ENCODE peak calls at places on chromosomes 5 and 9, in four cellular contexts. R, Q, N and S are unnamed samples.

GRCh38 chr5:102754499-102755424 is at the start of gene PAM:
- DNase-seq in R (peak; percentile 49), Q (peak; percentile 79), N (peak; percentile 79), S (peak; percentile 77)

GRCh38 chr9:136608331-136609159 is 54.2 kb upstream of the EGFL7 start:
- DNase-seq in R (no peak), Q (no peak), N (no peak), S (no peak)

GRCh38 chr5:94103507-94104245 is 362.3 kb upstream of the POU5F2 start:
- DNase-seq in R (no peak), Q (no peak), N (no peak), S (no peak)

GRCh38 chr5:137734962-137735530 is 843 bp downstream of the KLHL3 start:
- DNase-seq in R (no peak), Q (no peak), N (peak; percentile 29), S (no peak)

GRCh38 chr5:19261879-19262278 is 726.1 kb downstream of the CDH18 start:
- DNase-seq in R (no peak), Q (no peak), N (no peak), S (no peak)

GRCh38 chr9:127566351-127567001 is 45.6 kb upstream of the STXBP1 start:
- DNase-seq in R (no peak), Q (no peak), N (no peak), S (no peak)

GRCh38 chr5:76808142-76808691 is 10.6 kb upstream of the F2RL1 start:
- DNase-seq in R (no peak), Q (no peak), N (peak; percentile 84), S (no peak)

GRCh38 chr5:458547-459353 is 15.8 kb downstream of the EXOC3 start:
- DNase-seq in R (no peak), Q (peak; percentile 8), N (no peak), S (no peak)

GRCh38 chr5:14161825-14162556 is 18.8 kb downstream of the TRIO start:
- DNase-seq in R (no peak), Q (no peak), N (no peak), S (no peak)

GRCh38 chr9:104934686-104935413 is 6.9 kb upstream of the ABCA1 start:
- DNase-seq in R (no peak), Q (no peak), N (no peak), S (peak; percentile 35)

GRCh38 chr5:61850696-61851095 is 455.3 kb upstream of the KIF2A start:
- DNase-seq in R (no peak), Q (no peak), N (no peak), S (no peak)

GRCh38 chr5:31407921-31408714 is 123.8 kb downstream of the DROSHA start:
- DNase-seq in R (no peak), Q (peak; percentile 37), N (no peak), S (no peak)

GRCh38 chr5:154406826-154407225 is 39.0 kb upstream of the SAP30L start:
- DNase-seq in R (no peak), Q (no peak), N (no peak), S (no peak)

GRCh38 chr9:83920469-83920941 is 727 bp downstream of the KIF27 start:
- DNase-seq in R (no peak), Q (peak; percentile 63), N (no peak), S (no peak)

GRCh38 chr9:27022920-27023319 is 17.4 kb upstream of the LRRC19 start:
- DNase-seq in R (no peak), Q (no peak), N (no peak), S (no peak)

GRCh38 chr5:2488593-2488992 is 262.9 kb downstream of the IRX2 start:
- DNase-seq in R (no peak), Q (no peak), N (no peak), S (no peak)

GRCh38 chr5:42993516-42994284 is 46.4 kb downstream of the ANXA2R start:
- DNase-seq in R (peak; percentile 76), Q (peak; percentile 88), N (no peak), S (peak; percentile 90)

GRCh38 chr5:168218746-168219145 is 72.7 kb upstream of the WWC1 start:
- DNase-seq in R (no peak), Q (no peak), N (no peak), S (no peak)

GRCh38 chr5:124660229-124661093 is 86.0 kb downstream of the ZNF608 start:
- DNase-seq in R (peak; percentile 38), Q (no peak), N (no peak), S (no peak)

GRCh38 chr5:60685028-60685427 is 14.9 kb downstream of the DEPDC1B start:
- DNase-seq in R (no peak), Q (no peak), N (no peak), S (no peak)

GRCh38 chr5:134226441-134227192 is 744 bp upstream of the PPP2CA start:
- DNase-seq in R (peak; percentile 10), Q (peak; percentile 12), N (no peak), S (no peak)

GRCh38 chr5:147168578-147169327 is 66.1 kb upstream of the STK32A start:
- DNase-seq in R (no peak), Q (no peak), N (no peak), S (no peak)

DNA sequence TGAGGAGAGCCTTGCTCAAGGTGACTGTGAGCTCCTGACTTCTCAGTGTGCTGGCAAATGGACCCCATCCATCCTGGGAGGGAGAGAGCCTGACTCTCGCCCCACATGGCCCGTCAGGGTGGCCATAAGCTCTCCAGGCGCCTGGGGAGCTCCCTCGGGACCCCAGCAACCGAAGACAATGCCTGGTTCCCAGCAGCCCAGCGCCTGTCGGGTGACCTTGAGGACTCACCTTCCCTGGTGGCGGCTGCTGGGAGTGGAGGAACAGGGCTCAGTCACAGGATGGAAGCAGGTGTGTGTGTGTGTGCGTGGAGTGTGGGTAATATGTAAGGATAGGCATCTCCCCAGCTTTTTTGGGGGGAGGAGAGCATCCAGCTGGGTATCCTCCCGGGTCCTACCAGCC is 190.3 kb downstream of the MELK start:
- DNase-seq in R (no peak), Q (no peak), N (no peak), S (no peak)
- TF ChIP-seq MAX in R (no peak), Q (no peak), N (no peak), S (no peak)

GRCh38 chr9:130276121-130276520 is 10.6 kb downstream of the HMCN2 start:
- DNase-seq in R (no peak), Q (no peak), N (no peak), S (no peak)

GRCh38 chr9:130276955-130277354 is 11.4 kb downstream of the HMCN2 start:
- DNase-seq in R (no peak), Q (no peak), N (no peak), S (no peak)

GRCh38 chr9:130271473-130271872 is 5.9 kb downstream of the HMCN2 start:
- DNase-seq in R (no peak), Q (peak; percentile 58), N (no peak), S (no peak)

DNA sequence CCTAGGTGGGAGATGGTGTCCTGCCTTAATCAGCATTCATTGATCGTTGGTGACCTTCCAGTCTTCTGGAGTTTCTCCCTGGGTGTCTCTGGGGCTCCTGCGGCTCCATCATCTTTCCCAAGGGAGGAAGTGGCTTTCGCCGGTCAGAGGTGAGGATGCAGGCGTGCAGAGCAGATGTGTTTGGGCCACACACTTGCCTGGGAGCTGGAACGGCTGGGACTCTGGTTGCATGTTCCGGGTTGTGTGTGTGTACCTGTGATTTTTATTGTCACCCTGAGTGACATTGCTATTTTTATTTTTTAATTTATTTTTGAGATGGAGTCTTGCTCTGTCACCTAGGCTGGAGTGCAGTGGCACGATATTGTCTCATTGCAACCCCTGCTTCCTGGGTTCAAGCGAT is 9.6 kb downstream of the HMCN2 start:
- DNase-seq in R (no peak), Q (no peak), N (no peak), S (no peak)
- TF ChIP-seq MAX in R (no peak), Q (no peak), N (no peak), S (no peak)

GRCh38 chr9:133738039-133738805 is at the start of gene SARDH:
- DNase-seq in R (no peak), Q (peak; percentile 44), N (peak; percentile 84), S (peak; percentile 38)
- TF ChIP-seq MAX in R (no peak), Q (no peak), N (no peak), S (no peak)

DNA sequence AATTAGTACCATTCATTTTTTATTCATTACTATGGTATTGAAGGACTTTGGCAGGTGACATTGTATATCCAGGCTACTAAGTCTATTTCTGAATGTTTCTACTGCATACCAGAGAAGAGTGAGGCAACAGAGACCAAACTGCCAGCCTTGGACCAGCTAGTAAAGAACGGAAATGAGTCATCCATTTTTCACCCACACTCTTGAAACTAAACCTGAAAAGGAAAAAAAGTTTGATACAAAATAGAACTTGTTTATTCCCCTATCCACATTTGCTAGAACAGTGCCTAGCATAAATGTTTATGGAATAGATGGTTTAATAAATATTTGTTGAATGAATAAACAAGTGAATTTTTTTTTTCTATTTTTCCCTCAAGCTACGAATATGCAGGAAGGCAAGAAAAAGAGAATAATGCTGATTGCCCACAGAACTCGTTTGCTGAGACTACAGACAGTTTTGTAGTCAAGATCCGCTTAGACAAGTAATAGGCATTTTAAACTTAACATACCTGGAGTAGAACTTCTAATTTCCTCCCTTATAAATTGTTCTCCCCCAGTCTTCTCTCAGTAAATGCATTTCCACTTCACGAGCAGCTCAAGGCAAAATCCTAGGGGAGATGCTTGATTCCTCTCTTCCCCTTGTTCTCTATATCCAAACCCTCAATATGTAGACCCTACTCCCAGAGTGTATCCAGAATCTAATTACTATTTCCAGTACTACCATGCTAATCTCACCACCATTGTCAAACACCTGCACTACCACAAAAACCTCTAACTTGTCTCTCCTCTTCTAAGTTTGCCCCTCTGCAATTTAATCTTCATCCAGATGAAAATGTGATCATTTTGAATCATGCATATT is 146.1 kb upstream of the RASA1 start:
- DNase-seq in R (peak; percentile 46), Q (peak; percentile 89), N (no peak), S (peak; percentile 87)
- TF ChIP-seq MAX in R (no peak), Q (no peak), N (no peak), S (no peak)

GRCh38 chr9:72445291-72446000 is 76.0 kb upstream of the TMC1 start:
- DNase-seq in R (no peak), Q (no peak), N (no peak), S (no peak)
- TF ChIP-seq MAX in R (no peak), Q (no peak), N (no peak), S (no peak)

GRCh38 chr5:98722188-98722587 is 51.3 kb upstream of the RGMB start:
- DNase-seq in R (no peak), Q (no peak), N (no peak), S (no peak)

GRCh38 chr5:98723061-98723460 is 50.4 kb upstream of the RGMB start:
- DNase-seq in R (no peak), Q (no peak), N (no peak), S (no peak)

GRCh38 chr5:98726258-98726657 is 47.2 kb upstream of the RGMB start:
- DNase-seq in R (no peak), Q (no peak), N (no peak), S (no peak)

GRCh38 chr5:98721231-98721928 is 52.1 kb upstream of the RGMB start:
- DNase-seq in R (no peak), Q (no peak), N (no peak), S (no peak)
- TF ChIP-seq MAX in R (no peak), Q (no peak), N (no peak), S (no peak)

DNA sequence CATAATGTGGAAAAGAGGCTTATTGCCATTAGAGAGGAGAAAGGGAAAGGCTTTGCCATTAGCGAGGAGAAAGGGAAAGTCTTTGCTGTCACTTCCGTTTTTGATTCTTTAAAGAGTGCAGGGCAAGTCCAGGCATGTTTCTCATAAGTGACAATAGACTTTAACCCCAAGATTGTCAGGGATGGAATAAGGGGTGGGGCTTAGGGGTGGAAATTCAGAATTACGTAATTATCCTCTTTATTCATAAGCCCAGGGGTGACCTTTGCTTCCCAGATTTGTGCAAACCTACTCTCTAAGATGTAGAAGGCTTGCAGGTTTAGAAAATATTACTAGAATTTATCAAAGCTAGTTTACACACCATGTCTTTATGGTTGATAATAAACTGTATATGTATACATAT is 2.3 kb upstream of the PLK2 start:
- DNase-seq in R (peak; percentile 81), Q (peak; percentile 87), N (no peak), S (no peak)
- TF ChIP-seq MAX in R (no peak), Q (no peak), N (no peak), S (no peak)